ENCODE peak calls at places on chromosome 11, in seven cellular contexts. M is hepatocyte, F is BE2C, T is cardiac muscle cell, L is K562, V is endodermal cell, S is ovary. Z is an unnamed sample. For H3K4me1, the result is how much of the 10 kb centered on the place peaks cover.

GRCh38 chr11:3920148-3920852 is 64.8 kb downstream of the STIM1 start:
- DNase-seq in S (no peak), V (no peak), T (no peak), L (peak), M (no peak), F (no peak), Z (no peak)

GRCh38 chr11:64971421-64972233 is at the start of gene MAJIN:
- DNase-seq in V (peak), L (peak), T (no peak), S (peak), M (peak), F (no peak), Z (no peak)

GRCh38 chr11:71307811-71308645 is 55.7 kb upstream of the SHANK2 start:
- DNase-seq in T (no peak), V (peak), S (no peak), M (no peak), F (no peak), L (no peak), Z (peak)

GRCh38 chr11:27420722-27421572 is 51.6 kb downstream of the LGR4 start:
- DNase-seq in T (no peak), F (no peak), V (no peak), S (no peak), M (no peak), L (peak), Z (no peak)

GRCh38 chr11:129324533-129325175 is 51.0 kb upstream of the BARX2 start:
- DNase-seq in T (no peak), L (no peak), V (peak), F (no peak), S (no peak), M (peak), Z (peak)

GRCh38 chr11:1832181-1832988 is 2.4 kb upstream of the SYT8 start:
- DNase-seq in T (peak), S (peak), M (peak), V (peak), L (peak), F (peak), Z (peak)

GRCh38 chr11:14506532-14506931 is 6.9 kb upstream of the COPB1 start:
- DNase-seq in M (no peak), T (no peak), V (no peak), F (no peak), L (no peak), S (no peak), Z (no peak)

GRCh38 chr11:15175780-15176179 is 61.1 kb downstream of the INSC start:
- DNase-seq in M (no peak), F (no peak), S (no peak), T (no peak), L (no peak), V (peak), Z (no peak)

GRCh38 chr11:64661622-64662021 is 61.4 kb downstream of the NRXN2 start:
- DNase-seq in L (no peak), S (no peak), T (no peak), F (no peak), M (no peak), V (no peak), Z (no peak)

GRCh38 chr11:133681901-133682300 is 149.6 kb upstream of the OPCML start:
- DNase-seq in F (no peak), T (peak), V (peak), M (no peak), S (no peak), L (no peak), Z (no peak)

GRCh38 chr11:123475478-123475877 is 45.4 kb downstream of the GRAMD1B start:
- DNase-seq in M (peak), V (peak), T (peak), F (peak), L (no peak), S (no peak), Z (peak)

GRCh38 chr11:31786996-31787685 is 24.0 kb downstream of the PAX6 start:
- DNase-seq in M (no peak), F (no peak), V (no peak), L (no peak), S (no peak), T (no peak), Z (no peak)

GRCh38 chr11:66186470-66186869 is 82.0 kb upstream of the RAB1B start:
- DNase-seq in S (no peak), F (no peak), M (no peak), V (no peak), L (no peak), T (no peak), Z (no peak)

GRCh38 chr11:46615756-46616155 is 1.3 kb downstream of the HARBI1 start:
- DNase-seq in S (no peak), M (no peak), T (no peak), V (no peak), F (no peak), L (no peak), Z (no peak)

GRCh38 chr11:108562746-108563581 is 30.6 kb downstream of the EXPH5 start:
- DNase-seq in L (no peak), M (no peak), S (no peak), F (no peak), V (no peak), T (no peak), Z (no peak)

GRCh38 chr11:13315517-13316432 is 38.2 kb downstream of the BMAL1 start:
- DNase-seq in F (no peak), L (no peak), M (no peak), T (no peak), S (no peak), V (no peak), Z (no peak)

GRCh38 chr11:1640076-1640946 is 10.7 kb downstream of the KRTAP5-5 start:
- DNase-seq in S (no peak), F (peak), L (peak), T (peak), M (peak), V (peak), Z (peak)

GRCh38 chr11:77668760-77669159 is 31.2 kb upstream of the CLNS1A start:
- DNase-seq in M (no peak), S (no peak), T (no peak), V (no peak), L (no peak), F (no peak), Z (no peak)

GRCh38 chr11:44574620-44575287 is 9.3 kb downstream of the CD82 start:
- DNase-seq in F (no peak), S (no peak), L (no peak), V (no peak), M (no peak), T (no peak), Z (no peak)
- H3K4me1 ChIP-seq in F (under half), S (under half), L (under half), V (under half), M (under half), T (under half), Z (under half)

GRCh38 chr11:114317738-114318137 is 21.5 kb downstream of the NNMT start:
- DNase-seq in L (peak), S (peak), V (peak), F (peak), M (peak), T (peak), Z (peak)
- TF ChIP-seq CTCF in L (peak), S (peak), V (peak), F (peak), M (peak), T (peak), Z (peak)

DNA sequence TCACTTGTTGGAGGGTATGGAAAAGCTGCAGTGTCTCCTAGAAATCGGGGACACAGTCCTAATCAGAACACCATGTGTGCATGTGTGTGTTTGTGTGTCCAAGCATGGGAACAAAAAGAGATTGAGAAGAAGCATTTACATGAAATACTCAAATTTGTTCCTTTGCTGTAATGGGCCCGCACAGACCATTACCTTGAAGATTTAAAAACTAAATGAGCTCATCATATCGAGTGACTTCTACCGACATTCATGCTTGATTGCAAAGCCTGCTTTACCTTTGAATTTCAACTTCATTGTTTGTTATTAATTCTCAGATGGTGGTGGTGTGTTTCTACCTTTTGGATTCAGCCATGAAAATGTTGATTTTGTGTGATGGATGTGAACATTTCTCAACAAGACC is 106.9 kb downstream of the ZBTB16 start:
- DNase-seq in T (no peak), V (no peak), S (no peak), F (no peak), L (no peak), M (no peak), Z (no peak)
- H3K4me3 ChIP-seq in T (no peak), V (no peak), S (no peak), F (no peak), L (no peak), M (no peak), Z (no peak)

DNA sequence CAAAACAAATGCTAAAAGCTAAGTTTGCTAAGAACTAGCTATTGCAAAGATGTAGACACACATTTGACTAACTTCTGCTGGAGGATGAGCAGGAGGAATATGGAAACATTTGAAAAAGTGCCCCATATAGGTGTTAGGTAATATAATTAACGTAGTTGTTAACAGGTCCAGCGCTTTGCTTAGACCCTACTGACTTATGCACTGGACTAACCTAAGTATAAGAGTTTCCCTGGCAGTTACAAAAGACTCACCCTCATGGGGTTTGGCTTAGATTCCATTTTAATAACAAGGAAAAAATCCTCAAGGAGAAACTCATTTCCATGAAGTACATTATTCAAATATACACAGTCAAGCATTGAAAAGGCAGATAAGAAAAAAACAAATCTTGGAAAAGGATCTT is 27.8 kb downstream of the CDON start:
- DNase-seq in L (no peak), M (no peak), S (no peak), F (no peak), V (no peak), T (no peak), Z (no peak)
- H3K4me1 ChIP-seq in L (under half), M (under half), S (under half), F (under half), V (under half), T (under half), Z (under half)

GRCh38 chr11:120023551-120023950 is 114.4 kb downstream of the TRIM29 start:
- DNase-seq in L (no peak), T (no peak), S (no peak), V (no peak), M (no peak), F (no peak), Z (no peak)
- TF ChIP-seq CTCF in L (no peak), T (no peak), S (no peak), V (no peak), M (no peak), F (no peak), Z (no peak)

DNA sequence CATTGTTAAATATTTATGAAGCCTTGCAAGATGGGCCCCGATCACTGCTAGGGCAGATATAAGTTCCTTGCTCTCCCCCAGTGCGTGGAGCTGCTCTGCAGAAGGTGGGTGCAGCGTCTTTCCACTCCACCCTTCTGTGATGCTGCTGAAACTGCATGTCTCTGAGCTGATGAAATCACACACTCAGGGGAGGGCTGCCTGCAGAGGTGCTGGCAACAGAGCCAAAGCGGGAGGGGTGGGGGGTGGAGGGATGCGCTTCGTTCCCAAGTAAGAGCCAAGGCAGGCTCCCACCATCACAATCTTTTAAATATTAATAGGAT is 116.6 kb upstream of the NTM start:
- DNase-seq in V (peak), F (no peak), T (no peak), L (no peak), M (peak), S (peak), Z (no peak)
- H3K4me3 ChIP-seq in V (peak), F (no peak), T (no peak), L (no peak), M (no peak), S (no peak), Z (no peak)

GRCh38 chr11:12046636-12047236 is 38.3 kb upstream of the DKK3 start:
- DNase-seq in V (no peak), T (no peak), M (no peak), F (no peak), L (no peak), S (no peak), Z (no peak)

GRCh38 chr11:12043221-12043620 is 34.8 kb upstream of the DKK3 start:
- DNase-seq in T (no peak), M (no peak), L (no peak), F (no peak), V (no peak), S (no peak), Z (no peak)

GRCh38 chr11:12043959-12044772 is 35.7 kb upstream of the DKK3 start:
- DNase-seq in F (peak), V (peak), L (peak), S (peak), M (peak), T (peak), Z (peak)

GRCh38 chr11:12045914-12046635 is 37.6 kb upstream of the DKK3 start:
- DNase-seq in V (no peak), F (no peak), M (no peak), L (no peak), T (no peak), S (no peak), Z (no peak)

DNA sequence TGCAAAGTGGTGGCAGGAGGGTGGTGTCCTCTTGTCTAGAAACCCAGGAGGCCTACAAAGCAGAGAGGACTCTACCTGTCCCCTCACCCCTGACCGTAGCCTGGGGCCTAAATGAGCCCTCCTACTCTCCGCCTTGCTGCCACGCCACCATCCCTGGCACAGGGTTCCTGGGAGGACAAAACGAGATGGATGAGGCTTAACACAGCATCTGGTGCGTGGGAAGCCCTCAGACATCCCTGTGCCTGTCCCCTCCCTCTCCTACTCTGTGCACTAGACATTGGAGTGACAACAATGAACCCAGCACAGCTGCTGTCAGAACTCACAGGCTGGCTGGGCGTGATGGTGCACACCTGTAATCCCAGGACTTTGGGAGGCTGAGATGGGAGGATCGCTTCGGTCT is 36.4 kb upstream of the DKK3 start:
- DNase-seq in V (no peak), M (no peak), L (no peak), S (no peak), F (no peak), T (no peak), Z (no peak)
- H3K4me1 ChIP-seq in V (under half), M (under half), L (under half), S (under half), F (under half), T (under half), Z (under half)

GRCh38 chr11:113540416-113541330 is 65.5 kb upstream of the DRD2 start:
- DNase-seq in V (peak), M (no peak), L (no peak), S (no peak), F (no peak), T (no peak), Z (no peak)

GRCh38 chr11:113538801-113539200 is 63.6 kb upstream of the DRD2 start:
- DNase-seq in S (no peak), V (peak), L (no peak), T (no peak), M (no peak), F (no peak), Z (no peak)

GRCh38 chr11:113546757-113547507 is 71.7 kb upstream of the DRD2 start:
- DNase-seq in V (peak), L (no peak), S (no peak), T (no peak), F (no peak), M (no peak), Z (no peak)

GRCh38 chr11:113547739-113548138 is 72.5 kb upstream of the DRD2 start:
- DNase-seq in L (no peak), M (no peak), V (no peak), S (no peak), T (no peak), F (no peak), Z (no peak)

GRCh38 chr11:113542420-113542819 is 67.2 kb upstream of the DRD2 start:
- DNase-seq in M (no peak), F (no peak), L (no peak), S (no peak), T (no peak), V (peak), Z (no peak)
- TF ChIP-seq CTCF in M (no peak), F (no peak), L (no peak), S (no peak), T (no peak), V (no peak), Z (no peak)

DNA sequence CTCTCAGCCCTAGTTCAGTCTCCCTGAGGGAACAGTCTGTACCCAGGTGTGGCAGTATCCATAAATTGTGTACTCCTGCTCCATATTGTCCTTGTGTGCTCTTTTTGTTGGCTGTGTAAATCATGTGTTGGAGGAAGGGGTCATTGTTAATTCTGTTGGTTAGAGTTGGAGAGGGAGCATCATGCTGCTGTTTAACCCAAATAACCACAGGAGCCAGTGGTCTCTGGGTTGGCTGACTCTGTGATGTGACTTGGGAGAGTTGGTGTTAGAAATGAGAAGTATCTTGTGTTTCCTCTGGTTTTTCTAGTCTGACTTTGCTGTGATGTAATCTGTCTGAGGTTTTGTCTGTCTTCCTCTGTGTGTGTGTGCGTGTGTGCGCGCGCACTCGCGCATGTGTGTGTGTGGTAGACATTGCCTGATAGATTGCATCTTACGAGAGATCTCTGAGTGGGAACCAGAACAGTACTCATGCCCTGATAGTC is 30.5 kb downstream of the CTNND1 start:
- DNase-seq in T (no peak), F (no peak), M (no peak), S (no peak), V (no peak), L (no peak), Z (no peak)
- H3K4me3 ChIP-seq in T (no peak), F (no peak), M (no peak), S (no peak), V (no peak), L (no peak), Z (no peak)

GRCh38 chr11:116736763-116737162 is 36.0 kb downstream of the BUD13 start:
- DNase-seq in T (no peak), S (no peak), V (peak), F (peak), L (peak), M (no peak), Z (peak)
- H3K4me1 ChIP-seq in T (under half), S (under half), V (under half), F (under half), L (under half), M (under half), Z (under half)

Z was measured in Caco-2.